ENCODE peak calls at places on chromosome 14, in nine cellular contexts. K, R, J, Z, S, G, V, Y and I are unnamed samples.

GRCh38 chr14:76760331-76761197 is 704 bp upstream of the VASH1 start:
- DNase-seq in S (no peak), K (no peak), Y (no peak), V (no peak), G (no peak), J (no peak), R (no peak), Z (no peak), I (no peak)

GRCh38 chr14:54329082-54329695 is 67.6 kb upstream of the CDKN3 start:
- DNase-seq in G (no peak), S (no peak), Z (no peak), K (peak), R (peak), J (peak), V (peak), Y (peak), I (no peak)

GRCh38 chr14:59283380-59283779 is 94.9 kb downstream of the DAAM1 start:
- DNase-seq in J (no peak), Z (no peak), V (no peak), S (no peak), G (no peak), Y (no peak), K (no peak), R (peak), I (no peak)

GRCh38 chr14:69682607-69683263 is 71.3 kb downstream of the SUSD6 start:
- DNase-seq in K (no peak), G (no peak), S (no peak), Y (no peak), R (no peak), Z (no peak), V (no peak), J (peak), I (no peak)

GRCh38 chr14:81172881-81173280 is 47.9 kb downstream of the GTF2A1 start:
- DNase-seq in J (no peak), K (no peak), Y (no peak), V (no peak), G (no peak), R (peak), Z (no peak), S (no peak), I (no peak)

GRCh38 chr14:53955671-53956426 is 776 bp downstream of the BMP4 start:
- DNase-seq in K (no peak), Z (no peak), V (peak), G (no peak), R (peak), Y (peak), S (no peak), J (peak), I (no peak)

GRCh38 chr14:75234173-75234855 is 44.3 kb upstream of the FOS start:
- DNase-seq in Y (no peak), G (no peak), S (no peak), J (peak), Z (no peak), K (peak), R (peak), V (peak), I (no peak)

GRCh38 chr14:74517731-74518130 is 24.2 kb downstream of the ISCA2 start:
- DNase-seq in J (no peak), Y (no peak), K (no peak), G (no peak), Z (no peak), S (no peak), R (no peak), V (no peak), I (no peak)

GRCh38 chr14:100522616-100523021 is 64.6 kb downstream of the BEGAIN start:
- DNase-seq in Z (no peak), S (peak), K (no peak), V (no peak), J (no peak), R (no peak), G (no peak), Y (no peak), I (no peak)

GRCh38 chr14:65847065-65847847 is 434.7 kb downstream of the FUT8 start:
- DNase-seq in Y (no peak), G (peak), V (no peak), S (peak), Z (no peak), J (peak), K (no peak), R (no peak), I (peak)

GRCh38 chr14:31927348-31927826 is 149.7 kb upstream of the ARHGAP5 start:
- DNase-seq in Y (peak), K (peak), J (no peak), G (no peak), S (no peak), V (no peak), Z (peak), R (peak), I (no peak)

GRCh38 chr14:90301580-90302181 is 30.1 kb downstream of the NRDE2 start:
- DNase-seq in S (no peak), K (peak), R (peak), J (peak), Z (no peak), V (peak), G (no peak), Y (peak), I (no peak)

GRCh38 chr14:24903337-24903736 is 146.6 kb downstream of the STXBP6 start:
- DNase-seq in S (no peak), V (no peak), G (no peak), Y (peak), K (peak), Z (no peak), J (no peak), R (peak), I (no peak)

GRCh38 chr14:75299064-75299463 is 20.4 kb downstream of the FOS start:
- DNase-seq in R (peak), S (no peak), Y (no peak), G (no peak), Z (no peak), V (no peak), J (no peak), K (no peak), I (no peak)

GRCh38 chr14:60195179-60195810 is 30.1 kb upstream of the DHRS7 start:
- DNase-seq in J (no peak), G (no peak), V (no peak), R (no peak), K (no peak), Y (no peak), Z (no peak), S (no peak), I (no peak)